ENCODE peak calls at places on chromosomes 1 and 21, in five cellular contexts. One of them, this sample, is unnamed.
A peak's percentile ranks its signal among the peaks of the same experiment; 100 is the strongest.

GRCh38 chr1:145961109-145961424 is 3.2 kb upstream of the LIX1L start:
- DNase-seq in lower lobe of right lung: no peak
- DNase-seq in BE2C: peak; percentile 21
- DNase-seq in heart right ventricle: peak; percentile 17
- DNase-seq in adrenal gland: no peak
- DNase-seq in this sample: no peak

GRCh38 chr1:229253170-229253974 is 17.5 kb upstream of the RAB4A start:
- DNase-seq in lower lobe of right lung: no peak
- DNase-seq in BE2C: no peak
- DNase-seq in heart right ventricle: no peak
- DNase-seq in adrenal gland: no peak
- DNase-seq in this sample: no peak

GRCh38 chr21:45104560-45104959 is 30.2 kb downstream of the ADARB1 start:
- DNase-seq in lower lobe of right lung: no peak
- DNase-seq in BE2C: peak; percentile 47
- DNase-seq in heart right ventricle: peak; percentile 51
- DNase-seq in adrenal gland: no peak
- DNase-seq in this sample: peak; percentile 66

GRCh38 chr1:66439028-66439427 is 94.9 kb upstream of the SGIP1 start:
- DNase-seq in lower lobe of right lung: no peak
- DNase-seq in BE2C: no peak
- DNase-seq in heart right ventricle: no peak
- DNase-seq in adrenal gland: no peak
- DNase-seq in this sample: no peak

GRCh38 chr1:67214420-67215174 is 48.3 kb downstream of the IL23R start:
- DNase-seq in lower lobe of right lung: no peak
- DNase-seq in BE2C: peak; percentile 10
- DNase-seq in heart right ventricle: no peak
- DNase-seq in adrenal gland: peak; percentile 24
- DNase-seq in this sample: no peak

GRCh38 chr1:53326598-53327182 is 1.2 kb downstream of the LRP8 start:
- DNase-seq in lower lobe of right lung: peak; percentile 54
- DNase-seq in BE2C: peak; percentile 67
- DNase-seq in heart right ventricle: no peak
- DNase-seq in adrenal gland: no peak
- DNase-seq in this sample: peak; percentile 82

GRCh38 chr1:96978867-96979266 is 257.3 kb downstream of the PTBP2 start:
- DNase-seq in lower lobe of right lung: no peak
- DNase-seq in BE2C: no peak
- DNase-seq in heart right ventricle: no peak
- DNase-seq in adrenal gland: no peak
- DNase-seq in this sample: no peak

GRCh38 chr1:31934706-31935629 is 3.2 kb downstream of the PTP4A2 start:
- DNase-seq in lower lobe of right lung: no peak
- DNase-seq in BE2C: no peak
- DNase-seq in heart right ventricle: no peak
- DNase-seq in adrenal gland: no peak
- DNase-seq in this sample: no peak

GRCh38 chr1:221117133-221117532 is 237.9 kb downstream of the HLX start:
- DNase-seq in lower lobe of right lung: no peak
- DNase-seq in BE2C: no peak
- DNase-seq in heart right ventricle: no peak
- DNase-seq in adrenal gland: no peak
- DNase-seq in this sample: no peak

GRCh38 chr21:44911384-44912157 is 9.1 kb downstream of the ITGB2 start:
- DNase-seq in lower lobe of right lung: peak; percentile 87
- DNase-seq in BE2C: no peak
- DNase-seq in heart right ventricle: peak; percentile 72
- DNase-seq in adrenal gland: peak; percentile 91
- DNase-seq in this sample: peak; percentile 89

GRCh38 chr1:156814571-156815260 is 1.9 kb downstream of the SH2D2A start:
- DNase-seq in lower lobe of right lung: no peak
- DNase-seq in BE2C: no peak
- DNase-seq in heart right ventricle: no peak
- DNase-seq in adrenal gland: no peak
- DNase-seq in this sample: peak; percentile 56

GRCh38 chr1:2205191-2205952 is 10.8 kb upstream of the FAAP20 start:
- DNase-seq in lower lobe of right lung: peak; percentile 97
- DNase-seq in BE2C: peak; percentile 97
- DNase-seq in heart right ventricle: peak; percentile 97
- DNase-seq in adrenal gland: peak; percentile 99
- DNase-seq in this sample: peak; percentile 98

GRCh38 chr21:46191257-46191685 is 7.0 kb upstream of the SPATC1L start:
- DNase-seq in lower lobe of right lung: no peak
- DNase-seq in BE2C: no peak
- DNase-seq in heart right ventricle: no peak
- DNase-seq in adrenal gland: peak; percentile 91
- DNase-seq in this sample: no peak

GRCh38 chr1:151165281-151165737 is 393 bp downstream of the LYSMD1 start:
- DNase-seq in lower lobe of right lung: no peak
- DNase-seq in BE2C: no peak
- DNase-seq in heart right ventricle: peak; percentile 66
- DNase-seq in adrenal gland: peak; percentile 49
- DNase-seq in this sample: peak; percentile 68

GRCh38 chr1:161305872-161306519 is 3.8 kb downstream of the MPZ start:
- DNase-seq in lower lobe of right lung: peak; percentile 93
- DNase-seq in BE2C: peak; percentile 65
- DNase-seq in heart right ventricle: peak; percentile 77
- DNase-seq in adrenal gland: peak; percentile 74
- DNase-seq in this sample: peak; percentile 93

GRCh38 chr1:197948926-197949899 is 32.0 kb downstream of the LHX9 start:
- DNase-seq in lower lobe of right lung: no peak
- DNase-seq in BE2C: no peak
- DNase-seq in heart right ventricle: no peak
- DNase-seq in adrenal gland: no peak
- DNase-seq in this sample: no peak

GRCh38 chr1:214337015-214337414 is 56.1 kb downstream of the SMYD2 start:
- DNase-seq in lower lobe of right lung: no peak
- DNase-seq in BE2C: no peak
- DNase-seq in heart right ventricle: no peak
- DNase-seq in adrenal gland: no peak
- DNase-seq in this sample: no peak

GRCh38 chr21:29114765-29115164 is 15.7 kb upstream of the MAP3K7CL start:
- DNase-seq in lower lobe of right lung: no peak
- DNase-seq in BE2C: no peak
- DNase-seq in heart right ventricle: no peak
- DNase-seq in adrenal gland: no peak
- DNase-seq in this sample: no peak

GRCh38 chr1:224735159-224735558 is 119.0 kb downstream of the CNIH3 start:
- DNase-seq in lower lobe of right lung: no peak
- DNase-seq in BE2C: no peak
- DNase-seq in heart right ventricle: no peak
- DNase-seq in adrenal gland: no peak
- DNase-seq in this sample: no peak

GRCh38 chr1:201213926-201214325 is 23.3 kb downstream of the IGFN1 start:
- DNase-seq in lower lobe of right lung: no peak
- DNase-seq in BE2C: no peak
- DNase-seq in heart right ventricle: no peak
- DNase-seq in adrenal gland: no peak
- DNase-seq in this sample: no peak

GRCh38 chr1:215188302-215188950 is 105.9 kb downstream of the KCNK2 start:
- DNase-seq in lower lobe of right lung: no peak
- DNase-seq in BE2C: no peak
- DNase-seq in heart right ventricle: no peak
- DNase-seq in adrenal gland: no peak
- DNase-seq in this sample: no peak

GRCh38 chr1:56709269-56709880 is 64.3 kb downstream of the PRKAA2 start:
- DNase-seq in lower lobe of right lung: no peak
- DNase-seq in BE2C: no peak
- DNase-seq in heart right ventricle: no peak
- DNase-seq in adrenal gland: no peak
- DNase-seq in this sample: no peak

GRCh38 chr21:37294674-37295073 is 27.5 kb upstream of the VPS26C start:
- DNase-seq in lower lobe of right lung: no peak
- DNase-seq in BE2C: no peak
- DNase-seq in heart right ventricle: peak; percentile 14
- DNase-seq in adrenal gland: no peak
- DNase-seq in this sample: no peak

GRCh38 chr1:29166291-29166878 is 15.3 kb downstream of the SRSF4 start:
- DNase-seq in lower lobe of right lung: peak; percentile 26
- DNase-seq in BE2C: no peak
- DNase-seq in heart right ventricle: no peak
- DNase-seq in adrenal gland: no peak
- DNase-seq in this sample: no peak

GRCh38 chr21:45259206-45259795 is 28.4 kb downstream of the POFUT2 start:
- DNase-seq in lower lobe of right lung: no peak
- DNase-seq in BE2C: no peak
- DNase-seq in heart right ventricle: no peak
- DNase-seq in adrenal gland: peak; percentile 13
- DNase-seq in this sample: no peak

GRCh38 chr1:205945056-205945455 is 1.8 kb upstream of the SLC26A9 start:
- DNase-seq in lower lobe of right lung: no peak
- DNase-seq in BE2C: no peak
- DNase-seq in heart right ventricle: no peak
- DNase-seq in adrenal gland: no peak
- DNase-seq in this sample: no peak

GRCh38 chr1:160789702-160790611 is 6.0 kb upstream of the LY9 start:
- DNase-seq in lower lobe of right lung: no peak
- DNase-seq in BE2C: no peak
- DNase-seq in heart right ventricle: no peak
- DNase-seq in adrenal gland: no peak
- DNase-seq in this sample: no peak

GRCh38 chr1:212466913-212467650 is 34.4 kb downstream of the NENF start:
- DNase-seq in lower lobe of right lung: no peak
- DNase-seq in BE2C: no peak
- DNase-seq in heart right ventricle: no peak
- DNase-seq in adrenal gland: no peak
- DNase-seq in this sample: no peak

GRCh38 chr1:109924316-109924715 is 13.7 kb downstream of the CSF1 start:
- DNase-seq in lower lobe of right lung: no peak
- DNase-seq in BE2C: no peak
- DNase-seq in heart right ventricle: no peak
- DNase-seq in adrenal gland: no peak
- DNase-seq in this sample: no peak

GRCh38 chr1:109925159-109925990 is 14.7 kb downstream of the CSF1 start:
- DNase-seq in lower lobe of right lung: no peak
- DNase-seq in BE2C: no peak
- DNase-seq in heart right ventricle: no peak
- DNase-seq in adrenal gland: no peak
- DNase-seq in this sample: no peak

GRCh38 chr1:109922326-109922725 is 11.7 kb downstream of the CSF1 start:
- DNase-seq in lower lobe of right lung: no peak
- DNase-seq in BE2C: no peak
- DNase-seq in heart right ventricle: no peak
- DNase-seq in adrenal gland: no peak
- DNase-seq in this sample: no peak

GRCh38 chr1:109923946-109924275 is 13.3 kb downstream of the CSF1 start:
- DNase-seq in lower lobe of right lung: no peak
- DNase-seq in BE2C: no peak
- DNase-seq in heart right ventricle: no peak
- DNase-seq in adrenal gland: no peak
- DNase-seq in this sample: no peak

GRCh38 chr1:109923131-109923945 is 12.7 kb downstream of the CSF1 start:
- DNase-seq in lower lobe of right lung: no peak
- DNase-seq in BE2C: peak; percentile 76
- DNase-seq in heart right ventricle: no peak
- DNase-seq in adrenal gland: no peak
- DNase-seq in this sample: peak; percentile 41
- TF ChIP-seq CTCF in lower lobe of right lung: peak; percentile 52
- TF ChIP-seq CTCF in BE2C: peak; percentile 92
- TF ChIP-seq CTCF in heart right ventricle: peak; percentile 58
- TF ChIP-seq CTCF in adrenal gland: no peak
- TF ChIP-seq CTCF in this sample: peak; percentile 37

DNA sequence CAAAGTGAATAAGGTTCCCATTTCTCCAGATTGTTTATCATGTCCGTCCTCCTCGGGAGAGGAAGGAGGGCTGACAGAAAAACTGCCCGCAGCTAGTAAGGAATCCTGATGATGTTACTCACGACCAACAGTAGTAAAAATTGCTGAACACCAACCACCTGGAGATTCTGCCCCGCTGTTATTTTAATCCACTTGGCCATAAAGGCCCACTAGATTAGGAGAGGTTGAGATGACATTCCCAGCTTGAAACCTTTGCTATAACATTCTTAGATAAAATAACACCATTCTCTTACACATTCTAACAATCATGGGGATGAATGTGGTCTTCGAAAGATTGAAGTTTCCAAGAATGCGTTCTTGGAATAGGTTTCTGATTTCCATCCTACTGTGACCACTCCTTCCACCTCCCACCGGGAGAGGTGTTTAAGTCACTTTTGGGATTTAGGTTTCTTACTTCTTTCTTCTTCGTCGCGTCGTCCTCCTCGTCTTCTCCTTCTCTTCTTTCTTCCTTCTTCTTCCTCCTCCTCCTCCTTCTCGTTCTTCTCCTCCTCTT is 1.9 kb downstream of the CACHD1 start:
- DNase-seq in lower lobe of right lung: no peak
- DNase-seq in BE2C: no peak
- DNase-seq in heart right ventricle: no peak
- DNase-seq in adrenal gland: no peak
- DNase-seq in this sample: no peak
- H3K4me1 ChIP-seq in lower lobe of right lung: peaks cover 55% of the 10 kb centered on the region
- H3K4me1 ChIP-seq in BE2C: peaks cover 4% of the 10 kb centered on the region
- H3K4me1 ChIP-seq in heart right ventricle: peaks cover 28% of the 10 kb centered on the region
- H3K4me1 ChIP-seq in adrenal gland: peaks cover 34% of the 10 kb centered on the region
- H3K4me1 ChIP-seq in this sample: peaks cover 15% of the 10 kb centered on the region

GRCh38 chr1:84887261-84887934 is 5.6 kb downstream of the LPAR3 start:
- DNase-seq in lower lobe of right lung: no peak
- DNase-seq in BE2C: no peak
- DNase-seq in heart right ventricle: no peak
- DNase-seq in adrenal gland: no peak
- DNase-seq in this sample: no peak
- TF ChIP-seq CTCF in lower lobe of right lung: no peak
- TF ChIP-seq CTCF in BE2C: no peak
- TF ChIP-seq CTCF in heart right ventricle: no peak
- TF ChIP-seq CTCF in adrenal gland: no peak
- TF ChIP-seq CTCF in this sample: no peak

GRCh38 chr1:154429841-154430611 is 24.9 kb downstream of the IL6R start:
- DNase-seq in lower lobe of right lung: no peak
- DNase-seq in BE2C: no peak
- DNase-seq in heart right ventricle: no peak
- DNase-seq in adrenal gland: no peak
- DNase-seq in this sample: no peak

GRCh38 chr1:154427173-154428139 is 22.3 kb downstream of the IL6R start:
- DNase-seq in lower lobe of right lung: no peak
- DNase-seq in BE2C: peak; percentile 25
- DNase-seq in heart right ventricle: peak; percentile 60
- DNase-seq in adrenal gland: peak; percentile 86
- DNase-seq in this sample: no peak

GRCh38 chr1:154430903-154431302 is 25.8 kb downstream of the IL6R start:
- DNase-seq in lower lobe of right lung: no peak
- DNase-seq in BE2C: no peak
- DNase-seq in heart right ventricle: no peak
- DNase-seq in adrenal gland: no peak
- DNase-seq in this sample: no peak

GRCh38 chr1:154431586-154432373 is 26.6 kb downstream of the IL6R start:
- DNase-seq in lower lobe of right lung: no peak
- DNase-seq in BE2C: no peak
- DNase-seq in heart right ventricle: no peak
- DNase-seq in adrenal gland: no peak
- DNase-seq in this sample: no peak

DNA sequence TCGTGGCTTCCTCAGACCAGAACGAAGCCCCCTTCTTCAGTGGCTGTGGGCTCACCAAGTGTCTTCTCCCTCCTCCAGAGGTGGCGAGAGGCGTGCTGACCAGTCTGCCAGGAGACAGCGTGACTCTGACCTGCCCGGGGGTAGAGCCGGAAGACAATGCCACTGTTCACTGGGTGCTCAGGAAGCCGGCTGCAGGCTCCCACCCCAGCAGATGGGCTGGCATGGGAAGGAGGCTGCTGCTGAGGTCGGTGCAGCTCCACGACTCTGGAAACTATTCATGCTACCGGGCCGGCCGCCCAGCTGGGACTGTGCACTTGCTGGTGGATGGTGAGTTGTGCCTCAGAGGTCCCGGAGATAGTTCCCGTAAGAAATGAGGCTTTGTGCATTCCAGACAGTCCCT is 24.0 kb downstream of the IL6R start:
- DNase-seq in lower lobe of right lung: no peak
- DNase-seq in BE2C: no peak
- DNase-seq in heart right ventricle: no peak
- DNase-seq in adrenal gland: no peak
- DNase-seq in this sample: no peak
- H3K4me1 ChIP-seq in lower lobe of right lung: peaks cover 86% of the 10 kb centered on the region
- H3K4me1 ChIP-seq in BE2C: peaks cover 10% of the 10 kb centered on the region
- H3K4me1 ChIP-seq in heart right ventricle: peaks cover 74% of the 10 kb centered on the region
- H3K4me1 ChIP-seq in adrenal gland: peaks cover 36% of the 10 kb centered on the region
- H3K4me1 ChIP-seq in this sample: peaks cover 30% of the 10 kb centered on the region

This sample was measured in mucosa of descending colon.